ENCODE peak calls at places on chromosomes 11 and 22, in five cellular contexts. X, E, D, H and S are unnamed samples.
A peak's percentile ranks its signal among the peaks of the same experiment; 100 is the strongest.

GRCh38 chr11:112965601-112966125 is 4.4 kb downstream of the NCAM1 start:
- DNase-seq in X (no peak), E (no peak), D (no peak), H (no peak), S (peak; percentile 27)

GRCh38 chr11:46537121-46537520 is 56.7 kb downstream of the AMBRA1 start:
- DNase-seq in X (peak; percentile 18), E (no peak), D (no peak), H (no peak), S (no peak)

GRCh38 chr22:22881116-22882032 is 6.2 kb upstream of the IGLL5 start:
- DNase-seq in X (no peak), E (no peak), D (no peak), H (no peak), S (no peak)

GRCh38 chr11:396948-397548 is 3.0 kb downstream of the PKP3 start:
- DNase-seq in X (no peak), E (no peak), D (no peak), H (peak; percentile 74), S (peak; percentile 73)

GRCh38 chr11:112795142-112795815 is 165.9 kb upstream of the NCAM1 start:
- DNase-seq in X (peak; percentile 70), E (peak; percentile 66), D (peak; percentile 35), H (peak; percentile 67), S (peak; percentile 74)

GRCh38 chr11:118216621-118217526 is 7.9 kb downstream of the JAML start:
- DNase-seq in X (no peak), E (no peak), D (no peak), H (no peak), S (no peak)

GRCh38 chr11:27497911-27498310 is 8.7 kb downstream of the LIN7C start:
- DNase-seq in X (no peak), E (no peak), D (no peak), H (no peak), S (no peak)

GRCh38 chr11:47270331-47271271 is 668 bp downstream of the MADD start:
- DNase-seq in X (peak; percentile 49), E (no peak), D (peak; percentile 36), H (peak; percentile 53), S (peak; percentile 91)

GRCh38 chr22:20533879-20534265 is 26.5 kb downstream of the MED15 start:
- DNase-seq in X (no peak), E (no peak), D (no peak), H (no peak), S (no peak)

DNA sequence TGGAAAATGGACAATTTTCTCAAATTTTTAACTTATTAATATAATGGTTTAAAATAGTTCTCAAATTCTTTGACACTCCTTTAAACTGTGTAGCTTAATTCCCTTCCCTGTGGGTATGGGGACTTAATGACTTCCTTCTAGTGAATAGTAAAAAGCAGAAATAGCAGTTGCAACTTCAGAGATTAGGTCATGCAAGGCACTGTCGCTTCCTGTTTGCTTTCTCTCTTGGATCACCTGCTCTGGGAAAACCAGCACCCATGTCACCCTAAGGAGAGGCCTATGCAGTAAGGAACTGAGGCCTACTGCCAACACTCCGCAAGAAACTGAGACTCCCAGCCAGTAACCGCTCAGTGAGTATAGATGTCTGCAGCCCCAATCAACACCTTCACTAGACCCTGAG is 5.5 kb upstream of the PANX3 start:
- DNase-seq in X (no peak), E (no peak), D (no peak), H (no peak), S (no peak)
- H3K4me3 ChIP-seq in X (no peak overlapping the region), E (no peak overlapping the region), D (no peak overlapping the region), H (no peak overlapping the region), S (no peak overlapping the region)

DNA sequence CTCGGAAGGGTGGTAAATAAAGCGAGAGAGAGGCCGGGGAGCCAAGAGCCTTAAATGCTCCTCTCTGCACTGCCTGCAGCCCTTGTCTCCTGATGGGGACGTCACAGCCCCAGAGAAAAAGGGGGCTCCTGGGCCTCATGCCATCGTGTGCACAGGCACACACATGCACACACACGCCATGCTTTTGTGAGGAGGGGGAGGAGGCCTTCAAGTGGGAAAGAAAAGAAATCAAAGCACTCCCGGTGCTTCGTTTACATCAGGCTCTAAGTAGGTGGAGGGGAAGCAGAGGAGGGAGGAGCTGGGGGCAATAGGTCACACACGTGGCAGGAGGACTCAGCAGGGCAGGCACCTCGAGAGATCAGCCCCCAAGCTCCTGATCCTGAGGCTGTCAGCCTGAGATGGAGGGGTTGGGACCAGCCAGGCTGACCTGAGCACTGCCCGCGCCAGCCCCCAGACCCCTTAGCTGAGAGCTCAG is 68.2 kb upstream of the NECTIN1 start:
- DNase-seq in X (no peak), E (no peak), D (no peak), H (no peak), S (peak; percentile 83)
- H3K27me3 ChIP-seq in X (peaks cover 69% of the 10 kb centered on the region), E (no peaks in the 10 kb centered on the region), D (no peaks in the 10 kb centered on the region), H (peaks cover 26% of the 10 kb centered on the region), S (peaks cover 18% of the 10 kb centered on the region)

DNA sequence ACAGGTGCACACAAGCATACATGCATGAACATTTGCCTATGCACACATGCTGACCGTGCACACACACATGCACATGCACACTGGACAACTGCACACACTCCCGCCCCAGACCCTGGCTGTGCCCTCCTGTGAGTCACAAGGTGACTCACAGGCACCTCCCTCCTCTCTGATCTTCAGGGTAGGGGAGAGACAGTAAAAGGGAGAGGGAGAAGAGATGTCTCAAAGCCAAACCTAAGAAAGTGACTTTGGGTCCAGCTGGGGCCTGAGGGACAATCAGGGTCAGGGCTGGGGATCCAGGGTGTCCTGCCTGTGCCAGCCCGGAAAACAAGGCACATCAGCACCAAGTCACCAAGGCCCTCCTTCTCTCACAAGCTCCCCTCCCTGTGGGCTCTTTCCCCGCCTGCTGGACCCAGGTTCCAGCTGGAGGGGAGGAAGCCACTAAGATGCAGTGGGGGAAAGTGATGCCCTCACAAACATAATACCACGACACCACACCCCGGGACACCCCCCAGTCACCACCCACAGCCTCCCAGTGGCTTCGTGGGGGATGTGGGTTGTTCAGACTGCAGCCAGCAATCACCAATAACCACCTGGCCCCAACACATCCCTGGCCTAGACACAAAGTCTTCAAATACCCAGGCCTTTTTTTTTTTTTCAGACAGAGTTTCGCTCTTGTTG is 39.3 kb downstream of the PDGFB start:
- DNase-seq in X (peak; percentile 82), E (peak; percentile 43), D (no peak), H (no peak), S (no peak)
- H3K36me3 ChIP-seq in X (no peaks in the 10 kb centered on the region), E (no peaks in the 10 kb centered on the region), D (no peaks in the 10 kb centered on the region), H (no peaks in the 10 kb centered on the region), S (no peaks in the 10 kb centered on the region)

DNA sequence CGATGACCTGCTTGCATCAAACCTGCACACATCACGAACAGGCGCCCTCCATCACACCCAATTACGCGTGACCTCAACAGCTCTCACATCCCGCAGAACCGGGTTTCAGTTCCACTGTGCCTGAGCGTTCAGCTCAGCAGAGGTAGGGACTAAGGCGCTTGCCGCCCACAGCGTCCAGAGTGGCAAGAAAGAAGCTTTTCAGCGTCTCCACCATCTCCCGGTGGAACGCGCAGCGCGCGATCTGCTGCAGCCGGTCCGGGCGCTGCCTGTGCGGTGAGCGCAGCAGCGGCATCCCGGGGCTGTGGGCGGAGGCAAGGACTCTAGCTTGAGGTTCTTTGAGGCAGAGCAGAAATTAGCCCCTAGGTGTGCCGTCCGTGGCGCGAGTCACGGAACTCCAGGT is 1.5 kb upstream of the CALCA start:
- DNase-seq in X (no peak), E (no peak), D (peak; percentile 22), H (no peak), S (peak; percentile 66)
- H3K4me3 ChIP-seq in X (no peak overlapping the region), E (no peak overlapping the region), D (no peak overlapping the region), H (peak overlapping the region; percentile 54), S (peak overlapping the region; percentile 14)

GRCh38 chr11:77515483-77515882 is 41.6 kb upstream of the PAK1 start:
- DNase-seq in X (peak; percentile 98), E (peak; percentile 83), D (no peak), H (no peak), S (no peak)
- H3K27me3 ChIP-seq in X (peaks cover 25% of the 10 kb centered on the region), E (no peaks in the 10 kb centered on the region), D (no peaks in the 10 kb centered on the region), H (no peaks in the 10 kb centered on the region), S (no peaks in the 10 kb centered on the region)

DNA sequence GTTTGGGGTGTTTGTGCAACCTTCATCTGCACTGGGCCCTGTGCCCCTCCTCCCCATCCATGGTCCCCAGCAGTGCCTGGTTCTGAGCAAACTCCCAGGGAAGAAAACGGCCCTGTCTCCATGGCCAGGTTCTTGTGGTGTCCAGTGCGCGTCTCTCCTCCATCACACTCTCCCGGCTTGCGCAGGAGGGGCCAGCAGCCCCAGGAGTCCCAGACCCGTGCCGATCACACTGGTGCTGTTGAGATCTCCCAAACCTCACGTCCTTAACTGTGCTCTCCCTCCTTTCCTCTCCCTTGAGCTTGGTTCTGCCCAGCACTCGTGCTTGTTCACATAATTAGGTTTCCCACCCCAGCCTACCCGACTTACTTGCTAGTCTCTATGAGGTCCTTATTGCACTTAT is 10.9 kb upstream of the GRK2 start:
- DNase-seq in X (no peak), E (peak; percentile 33), D (no peak), H (no peak), S (no peak)
- H3K36me3 ChIP-seq in X (peaks cover 61% of the 10 kb centered on the region), E (peaks cover 31% of the 10 kb centered on the region), D (peaks cover 40% of the 10 kb centered on the region), H (peaks cover 24% of the 10 kb centered on the region), S (peaks cover 48% of the 10 kb centered on the region)

GRCh38 chr11:31816467-31817053 is 5.4 kb upstream of the PAX6 start:
- DNase-seq in X (no peak), E (no peak), D (no peak), H (no peak), S (peak; percentile 77)

GRCh38 chr11:31815743-31816466 is 4.8 kb upstream of the PAX6 start:
- DNase-seq in X (no peak), E (no peak), D (no peak), H (peak; percentile 53), S (peak; percentile 63)

GRCh38 chr11:31813242-31813960 is 2.3 kb upstream of the PAX6 start:
- DNase-seq in X (peak; percentile 29), E (no peak), D (no peak), H (no peak), S (peak; percentile 60)

GRCh38 chr11:31812392-31813241 is 1.5 kb upstream of the PAX6 start:
- DNase-seq in X (peak; percentile 42), E (no peak), D (no peak), H (peak; percentile 53), S (peak; percentile 83)

DNA sequence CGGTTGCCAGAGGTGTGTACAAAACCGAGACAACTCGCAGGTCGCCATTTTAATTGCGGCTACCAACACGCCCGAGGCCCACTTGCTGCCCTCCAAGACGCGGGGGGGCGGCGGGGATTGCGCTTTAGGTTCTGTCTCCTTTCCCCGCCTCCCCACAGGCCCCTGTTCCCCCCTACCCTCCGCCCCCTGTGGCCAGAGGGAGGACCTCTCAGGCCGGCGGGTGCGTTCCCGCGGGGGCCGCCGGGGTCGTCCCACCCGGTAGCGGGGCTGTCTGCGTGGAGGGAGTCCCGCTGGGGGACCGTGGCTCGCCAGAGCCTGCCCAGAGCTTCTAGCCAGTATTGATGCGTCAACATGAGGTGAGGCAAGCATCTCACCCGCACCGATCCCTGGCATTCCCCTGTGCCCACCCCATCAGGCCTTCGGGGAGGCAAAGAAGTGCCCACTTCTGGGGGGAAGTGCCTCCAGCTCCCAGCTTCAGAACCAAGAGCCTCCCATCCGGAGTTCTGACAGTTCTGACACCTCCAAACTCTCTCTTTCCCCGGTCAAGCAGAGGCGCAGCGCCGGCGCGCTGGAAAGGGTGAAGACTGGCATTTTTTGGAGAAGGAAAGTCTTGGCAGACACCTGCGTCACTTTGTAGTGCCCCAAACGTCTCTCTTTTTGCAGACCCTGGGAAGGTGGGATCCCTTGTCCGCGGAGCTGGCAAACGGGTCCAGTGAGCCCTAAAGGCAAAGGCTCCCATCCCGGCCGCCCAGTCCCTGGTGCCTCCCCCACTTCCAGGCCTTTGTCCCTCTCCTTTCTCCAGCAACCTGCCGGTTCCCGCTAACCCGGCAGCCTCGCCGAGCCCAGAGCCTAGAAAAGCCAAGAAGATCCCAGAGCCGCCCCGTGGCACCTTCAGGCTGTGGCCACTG is 3.1 kb upstream of the PAX6 start:
- DNase-seq in X (peak; percentile 12), E (no peak), D (no peak), H (peak; percentile 48), S (peak; percentile 76)
- H3K4me3 ChIP-seq in X (peak overlapping the region; percentile 74), E (no peak overlapping the region), D (no peak overlapping the region), H (peak overlapping the region; percentile 71), S (peak overlapping the region; percentile 26)

GRCh38 chr11:32418836-32419235 is 16.5 kb downstream of the WT1 start:
- DNase-seq in X (peak; percentile 4), E (no peak), D (no peak), H (no peak), S (no peak)
- H3K27me3 ChIP-seq in X (no peaks in the 10 kb centered on the region), E (no peaks in the 10 kb centered on the region), D (no peaks in the 10 kb centered on the region), H (peaks cover 19% of the 10 kb centered on the region), S (no peaks in the 10 kb centered on the region)